ENCODE peak calls at places on chromosomes 6 and 20, in six cellular contexts. F, X, I, P, W and C are unnamed samples.

GRCh38 chr20:50510706-50511401 is 671 bp downstream of the PTPN1 start:
- DNase-seq in W (peak), X (no peak), F (peak), P (peak), I (peak), C (no peak)

GRCh38 chr6:138499303-138499991 is at the start of gene NHSL1:
- DNase-seq in W (peak), I (no peak), P (no peak), F (no peak), X (no peak), C (no peak)

GRCh38 chr20:20174089-20174835 is 121.9 kb downstream of the CFAP61 start:
- DNase-seq in I (no peak), W (no peak), P (no peak), X (no peak), F (no peak), C (no peak)

GRCh38 chr6:16868968-16869367 is 107.7 kb upstream of the ATXN1 start:
- DNase-seq in P (no peak), I (no peak), F (no peak), X (no peak), W (no peak), C (no peak)

GRCh38 chr6:47631248-47632196 is 66.9 kb upstream of the ADGRF4 start:
- DNase-seq in P (no peak), F (peak), I (no peak), X (no peak), W (peak), C (peak)

GRCh38 chr6:152071318-152071717 is 263.8 kb downstream of the ESR1 start:
- DNase-seq in F (no peak), W (no peak), P (no peak), X (no peak), I (no peak), C (no peak)

GRCh38 chr6:87641065-87641692 is 51.2 kb downstream of the ORC3 start:
- DNase-seq in X (no peak), F (no peak), I (no peak), W (no peak), P (no peak), C (no peak)

GRCh38 chr6:80643881-80644280 is 537.4 kb downstream of the BCKDHB start:
- DNase-seq in W (no peak), F (no peak), P (no peak), X (no peak), I (no peak), C (no peak)

GRCh38 chr6:90370493-90370959 is 73.9 kb upstream of the BACH2 start:
- DNase-seq in W (no peak), F (no peak), P (no peak), I (no peak), X (no peak), C (no peak)

GRCh38 chr6:1390805-1391511 is 1.6 kb downstream of the FOXF2 start:
- DNase-seq in W (no peak), P (peak), X (no peak), F (no peak), I (no peak), C (no peak)

GRCh38 chr6:147255948-147256674 is 51.9 kb downstream of the STXBP5 start:
- DNase-seq in F (no peak), I (no peak), P (no peak), W (no peak), X (no peak), C (no peak)

GRCh38 chr6:13331516-13332348 is 3.4 kb upstream of the TBC1D7 start:
- DNase-seq in X (no peak), F (peak), I (no peak), P (no peak), W (peak), C (no peak)

GRCh38 chr20:3716195-3716834 is 3.9 kb upstream of the SIGLEC1 start:
- DNase-seq in X (no peak), W (peak), I (peak), P (no peak), F (peak), C (peak)

GRCh38 chr6:16440656-16441212 is 202.3 kb downstream of the GMPR start:
- DNase-seq in P (no peak), F (no peak), X (no peak), W (no peak), I (no peak), C (no peak)

GRCh38 chr20:44690781-44691423 is 24.3 kb upstream of the CCN5 start:
- DNase-seq in P (no peak), I (no peak), W (no peak), X (no peak), F (no peak), C (no peak)

GRCh38 chr6:148681666-148682065 is 65.2 kb upstream of the UST start:
- DNase-seq in P (no peak), I (no peak), X (no peak), F (no peak), W (no peak), C (no peak)

GRCh38 chr6:148682252-148682651 is 64.6 kb upstream of the UST start:
- DNase-seq in F (no peak), X (no peak), W (no peak), I (no peak), P (no peak), C (no peak)

GRCh38 chr6:148678682-148679081 is 68.1 kb upstream of the UST start:
- DNase-seq in F (no peak), W (no peak), X (no peak), I (no peak), P (no peak), C (no peak)

GRCh38 chr6:148682990-148683389 is 63.8 kb upstream of the UST start:
- DNase-seq in P (no peak), X (no peak), F (no peak), I (no peak), W (no peak), C (no peak)

DNA sequence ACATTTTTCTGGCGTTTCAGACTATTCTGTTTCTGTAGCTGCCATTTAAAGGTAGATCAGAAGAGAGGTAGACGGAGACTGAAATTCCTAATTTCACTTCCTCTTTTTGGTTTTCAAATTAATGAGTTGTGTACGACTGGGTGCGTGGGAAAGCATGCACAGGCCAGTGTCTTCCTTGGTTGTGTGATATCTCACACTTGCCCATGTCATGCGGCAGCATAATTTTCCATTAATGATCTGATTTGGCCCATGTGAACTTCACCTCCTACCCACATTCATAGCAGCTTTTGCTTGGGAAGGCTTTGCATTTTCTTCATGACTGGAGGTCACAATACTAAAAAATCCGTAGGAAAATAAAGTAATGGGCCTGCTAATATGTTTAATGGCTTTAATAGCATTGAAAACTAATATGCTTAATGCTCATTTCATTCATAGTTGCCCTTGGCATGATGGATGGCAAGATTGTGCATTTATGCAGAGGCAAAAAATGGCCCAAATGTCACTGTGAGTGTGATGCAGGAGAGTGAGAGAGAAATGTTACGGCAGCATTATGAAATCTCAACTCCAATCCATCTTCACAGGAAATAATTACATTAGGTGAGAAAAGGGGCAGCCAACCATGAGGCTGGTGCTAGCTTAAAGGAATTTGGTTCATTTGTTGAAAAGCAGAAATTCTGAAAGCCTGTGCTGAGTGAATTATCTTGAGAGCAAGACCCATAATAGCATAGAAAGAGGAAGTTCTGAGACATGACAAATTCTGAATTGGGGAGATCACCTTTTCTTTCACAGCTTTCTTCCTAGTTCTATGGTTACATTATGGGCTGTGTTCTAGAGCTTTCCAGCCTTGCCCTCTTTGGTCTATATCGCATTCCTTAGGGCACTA is 69.0 kb upstream of the UST start:
- DNase-seq in I (no peak), F (no peak), P (no peak), X (no peak), W (no peak), C (no peak)
- H3K4me3 ChIP-seq in I (no peak), F (no peak), P (no peak), X (no peak), W (no peak), C (no peak)

DNA sequence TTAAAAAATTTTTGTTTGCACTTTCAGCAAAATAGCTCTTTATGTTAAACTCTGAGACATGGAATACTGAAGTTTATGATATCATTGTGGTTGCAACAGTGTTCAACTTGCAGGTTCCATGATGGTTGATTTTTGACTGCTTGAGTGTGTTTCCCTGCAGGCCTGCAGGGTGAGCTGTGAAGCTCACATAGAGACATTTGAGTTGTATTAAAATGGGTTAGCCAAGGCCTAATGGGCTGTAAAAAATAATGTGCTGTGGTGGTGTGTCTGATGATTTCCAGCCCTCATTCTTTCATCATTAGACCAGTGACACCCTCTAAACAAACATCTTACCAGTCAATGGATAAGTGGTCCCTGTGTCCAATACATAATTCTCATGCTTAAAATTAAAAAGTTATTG is 321.4 kb downstream of the FARS2 start:
- DNase-seq in P (no peak), W (no peak), I (no peak), X (no peak), F (no peak), C (no peak)
- TF ChIP-seq CTCF in P (no peak), W (no peak), I (no peak), X (no peak), F (no peak), C (peak)

DNA sequence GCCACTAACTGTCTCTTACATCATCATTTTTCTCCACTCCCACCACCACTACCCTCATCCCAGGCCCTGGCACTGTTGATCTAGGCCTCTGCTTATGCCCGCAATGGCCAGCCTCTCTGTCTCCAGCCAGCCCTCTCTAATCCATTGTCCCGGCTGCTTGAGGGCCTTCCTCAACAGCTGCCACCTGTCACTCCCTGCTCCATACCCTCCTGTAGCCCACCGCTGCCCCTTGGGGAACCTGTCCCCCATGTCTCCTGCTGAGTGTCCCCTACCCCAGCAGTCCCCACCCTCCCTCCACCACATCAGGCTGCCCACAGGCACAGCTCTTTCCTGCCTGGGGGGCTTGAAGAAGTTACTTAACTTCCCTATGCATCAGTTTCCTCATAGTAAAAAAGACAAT is 13.4 kb downstream of the TEAD3 start:
- DNase-seq in W (no peak), X (no peak), I (no peak), F (no peak), P (no peak), C (no peak)
- H3K27ac ChIP-seq in W (no peak), X (peak), I (no peak), F (no peak), P (no peak), C (no peak)

GRCh38 chr6:117465691-117466090 is 16.8 kb upstream of the DCBLD1 start:
- DNase-seq in F (no peak), I (no peak), X (no peak), W (no peak), P (no peak), C (no peak)
- H3K4me3 ChIP-seq in F (no peak), I (no peak), X (no peak), W (no peak), P (no peak), C (no peak)

DNA sequence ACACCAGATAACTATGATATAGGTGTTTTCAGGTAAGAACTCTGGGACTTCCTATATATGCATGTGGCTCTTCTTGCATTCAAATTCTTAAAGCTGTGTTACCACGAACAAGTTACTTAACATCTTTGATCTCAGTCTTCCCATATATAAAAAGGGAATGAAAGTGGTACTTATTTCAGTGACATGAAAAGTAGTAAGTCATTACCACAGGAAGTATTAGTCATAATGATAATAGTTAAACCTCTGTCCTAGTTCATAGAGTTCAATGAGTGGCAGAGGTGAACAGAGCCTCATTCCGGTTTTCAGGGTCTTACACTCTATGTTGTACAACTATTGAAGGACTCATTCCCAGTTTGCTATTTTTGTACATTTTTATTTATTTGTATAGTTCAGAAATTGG is 237.0 kb downstream of the NKAIN2 start:
- DNase-seq in P (no peak), I (no peak), F (peak), X (no peak), W (no peak), C (no peak)
- TF ChIP-seq CTCF in P (no peak), I (no peak), F (no peak), X (no peak), W (no peak), C (no peak)

DNA sequence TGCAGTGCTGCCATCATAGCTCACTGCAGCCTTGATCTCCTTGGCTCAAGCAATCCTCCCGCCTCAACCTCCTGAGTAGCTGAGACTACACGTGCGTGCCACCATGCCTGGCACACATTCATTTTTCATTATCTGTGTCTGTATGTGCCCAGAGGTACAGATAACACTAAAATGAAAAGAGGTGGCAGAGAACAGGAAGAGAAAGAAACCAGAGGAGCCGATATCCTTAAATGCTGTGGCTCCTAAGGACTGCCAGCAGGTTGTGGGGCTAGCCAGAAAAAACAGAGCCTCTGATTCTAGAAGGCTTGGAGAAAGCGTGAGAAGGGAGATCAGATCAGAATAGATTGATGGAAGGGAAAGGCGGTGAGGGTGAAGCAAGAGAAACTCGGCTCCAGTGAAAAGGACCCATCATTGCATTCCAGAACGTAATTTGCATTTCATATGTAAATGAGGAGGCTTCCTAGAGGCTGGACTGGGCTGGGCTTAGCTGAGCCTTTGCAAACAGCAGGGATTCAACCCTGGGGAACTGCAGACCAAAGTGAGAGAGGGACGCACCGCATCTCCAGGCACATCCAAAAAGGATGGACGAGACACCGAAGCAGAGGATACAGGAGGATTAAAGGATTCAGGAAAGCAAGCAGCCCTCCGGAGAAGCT is 64.2 kb downstream of the GCNT2 start:
- DNase-seq in X (no peak), F (no peak), P (no peak), W (peak), I (no peak), C (no peak)
- H3K27ac ChIP-seq in X (no peak), F (no peak), P (no peak), W (peak), I (no peak), C (no peak)